ENCODE peak calls at places on chromosomes 6 and 20, in four cellular contexts. G, E, Y and D are unnamed samples.

GRCh38 chr6:53994201-53994600 is 117.0 kb upstream of the MLIP start:
- DNase-seq in Y (no peak), E (no peak), G (no peak), D (no peak)

GRCh38 chr6:47092249-47092648 is 50.1 kb upstream of the ADGRF1 start:
- DNase-seq in G (no peak), E (no peak), Y (peak), D (no peak)

GRCh38 chr6:38350882-38351281 is 288.8 kb downstream of the BTBD9 start:
- DNase-seq in Y (peak), E (no peak), G (no peak), D (no peak)

GRCh38 chr6:76275746-76276145 is 203.3 kb upstream of the IMPG1 start:
- DNase-seq in E (peak), Y (no peak), G (no peak), D (no peak)

GRCh38 chr20:9206486-9206885 is 137.6 kb downstream of the PLCB4 start:
- DNase-seq in E (no peak), Y (no peak), G (no peak), D (no peak)

GRCh38 chr6:159985296-159985940 is 16.5 kb downstream of the IGF2R start:
- DNase-seq in G (no peak), E (no peak), Y (peak), D (no peak)

GRCh38 chr6:30703011-30703410 is 12.2 kb upstream of the NRM start:
- DNase-seq in Y (no peak), G (no peak), E (no peak), D (no peak)

GRCh38 chr6:106125925-106126435 is 39.8 kb downstream of the PRDM1 start:
- DNase-seq in E (no peak), G (no peak), Y (no peak), D (peak)

GRCh38 chr6:151098166-151098565 is 141.6 kb upstream of the AKAP12 start:
- DNase-seq in E (no peak), Y (peak), G (no peak), D (no peak)

GRCh38 chr6:140160494-140160893 is 786.0 kb upstream of the CITED2 start:
- DNase-seq in E (no peak), G (no peak), Y (no peak), D (no peak)

GRCh38 chr6:12343440-12344162 is 53.4 kb downstream of the EDN1 start:
- DNase-seq in G (peak), Y (peak), E (no peak), D (no peak)

GRCh38 chr6:41258196-41258493 is 28.3 kb downstream of the TREM1 start:
- DNase-seq in E (no peak), Y (no peak), G (no peak), D (no peak)

GRCh38 chr6:131660195-131660594 is 23.1 kb downstream of the ENPP3 start:
- DNase-seq in G (peak), Y (peak), E (no peak), D (no peak)

GRCh38 chr6:89360415-89360999 is 8.0 kb upstream of the UBE2J1 start:
- DNase-seq in E (peak), G (no peak), Y (peak), D (no peak)

GRCh38 chr6:44664716-44665115 is 277.2 kb downstream of the CDC5L start:
- DNase-seq in E (no peak), G (no peak), Y (no peak), D (no peak)

GRCh38 chr6:117498159-117498558 is 15.7 kb downstream of the DCBLD1 start:
- DNase-seq in G (peak), Y (peak), E (no peak), D (no peak)

GRCh38 chr6:143569035-143569434 is 57.5 kb upstream of the FUCA2 start:
- DNase-seq in Y (no peak), E (no peak), G (no peak), D (no peak)

GRCh38 chr20:62616728-62617621 is 25.3 kb upstream of the SLCO4A1 start:
- DNase-seq in E (peak), Y (peak), G (peak), D (no peak)

GRCh38 chr6:136989591-136990578 is 54.9 kb downstream of the IL20RA start:
- DNase-seq in Y (no peak), G (no peak), E (no peak), D (no peak)

GRCh38 chr6:105259912-105260889 is 80.4 kb upstream of the POPDC3 start:
- DNase-seq in Y (peak), G (no peak), E (no peak), D (no peak)

GRCh38 chr6:125947581-125947980 is 9.0 kb upstream of the HINT3 start:
- DNase-seq in Y (peak), E (no peak), G (peak), D (no peak)

GRCh38 chr6:45513331-45513730 is 135.6 kb upstream of the SUPT3H start:
- DNase-seq in Y (no peak), E (no peak), G (no peak), D (no peak)

GRCh38 chr20:43037605-43038309 is 151.9 kb downstream of the PTPRT start:
- DNase-seq in E (no peak), Y (no peak), G (no peak), D (no peak)

GRCh38 chr6:135871296-135871695 is 19.8 kb downstream of the PDE7B start:
- DNase-seq in E (no peak), G (no peak), Y (peak), D (no peak)

GRCh38 chr20:32680544-32681174 is 6.9 kb upstream of the C20orf203 start:
- DNase-seq in G (no peak), Y (no peak), E (no peak), D (no peak)

DNA sequence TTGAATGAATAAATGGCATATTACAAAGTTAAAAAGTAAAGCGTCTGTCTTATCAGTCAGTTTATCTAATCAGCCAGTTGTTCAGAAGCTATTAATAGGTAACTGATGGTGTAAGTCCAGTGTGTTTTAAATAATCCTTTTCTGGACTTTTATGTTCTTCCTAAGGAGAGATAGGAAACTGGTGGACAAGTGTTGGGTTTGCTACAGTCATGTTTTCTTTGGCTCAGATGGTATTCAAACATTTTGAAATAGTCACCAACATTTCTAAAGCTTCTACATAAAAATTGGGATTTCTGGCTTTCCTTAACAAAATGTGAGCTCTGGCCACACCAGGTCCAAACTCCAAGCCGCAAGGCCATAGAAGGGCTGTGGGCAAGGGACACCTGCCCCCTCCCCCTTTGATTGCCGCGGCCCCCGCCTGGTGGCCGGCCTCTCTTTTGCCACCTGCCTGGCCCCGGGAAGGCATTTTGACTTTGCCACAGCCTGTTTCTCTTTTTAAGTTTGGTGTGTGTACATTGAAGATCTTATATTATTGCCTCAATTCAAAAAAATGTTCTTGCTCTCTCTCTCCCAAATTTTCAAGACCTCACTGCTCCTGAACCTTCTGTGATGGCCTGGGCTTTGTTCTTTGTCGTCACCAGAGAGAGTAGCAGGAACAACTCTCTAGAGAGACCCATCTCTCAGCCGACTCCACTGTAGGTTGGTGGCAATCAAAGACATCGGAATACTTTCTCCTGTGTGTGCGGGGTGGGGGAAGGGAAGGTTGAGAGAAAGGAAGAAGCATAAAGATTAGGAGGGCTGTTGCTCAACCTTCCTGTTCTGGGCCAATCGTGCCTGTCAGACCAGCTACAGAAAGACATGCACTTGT is 84.0 kb upstream of the ZNF217 start:
- DNase-seq in E (no peak), G (peak), Y (peak), D (no peak)
- TF ChIP-seq CTCF in E (no peak), G (no peak), Y (no peak), D (no peak)

GRCh38 chr20:50115041-50115512 is 2.1 kb upstream of the UBE2V1 start:
- DNase-seq in G (no peak), Y (no peak), E (no peak), D (no peak)
- H3K4me3 ChIP-seq in G (peak), Y (peak), E (peak), D (peak)

GRCh38 chr6:33958208-33958862 is 154.5 kb upstream of the MLN start:
- DNase-seq in E (no peak), G (no peak), Y (no peak), D (no peak)
- TF ChIP-seq CTCF in E (peak), G (peak), Y (peak), D (peak)

DNA sequence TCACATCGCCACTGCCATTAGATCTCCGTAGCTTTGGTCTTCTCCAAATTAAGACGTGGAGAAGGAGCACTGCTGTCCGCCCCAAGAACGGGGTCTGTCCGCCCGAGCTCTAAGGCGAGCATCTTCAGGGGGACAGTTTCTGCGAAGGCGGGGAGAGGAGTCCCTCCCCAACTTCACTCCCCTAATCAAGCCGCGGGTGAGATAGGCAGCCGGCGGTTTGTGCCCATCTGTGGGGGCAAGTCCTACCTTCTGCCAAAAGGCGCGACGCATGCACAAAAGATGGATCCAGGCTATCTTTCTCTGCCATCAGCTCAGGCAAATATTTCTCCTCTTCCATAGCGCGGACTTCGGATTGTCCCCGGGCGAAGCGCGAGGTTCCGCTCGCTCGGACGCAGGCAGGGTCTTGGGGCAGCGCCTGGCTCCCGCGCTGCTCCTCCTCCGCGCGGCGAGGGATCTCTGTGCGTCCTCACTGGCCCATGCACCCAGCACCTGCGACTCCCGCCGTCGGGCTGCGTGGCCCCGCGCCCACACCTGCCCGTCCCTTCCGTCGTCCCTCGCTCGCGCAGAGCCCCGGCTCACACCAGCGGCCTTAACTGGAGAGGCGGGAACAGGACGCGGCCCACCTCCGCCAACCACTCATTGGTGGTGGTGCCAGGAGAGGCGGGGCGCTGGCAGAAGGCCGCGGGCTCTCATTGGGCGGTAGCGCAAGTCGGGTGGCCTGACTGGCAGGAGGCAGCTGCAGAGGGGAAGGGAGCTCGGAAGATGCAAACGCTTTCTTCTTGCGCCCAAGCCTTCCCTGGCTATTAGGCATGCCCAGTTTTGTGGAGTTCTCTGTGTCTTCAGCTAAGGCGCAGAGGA is at the start of gene KHDRBS2:
- DNase-seq in E (peak), Y (no peak), G (peak), D (peak)
- H3K4me3 ChIP-seq in E (peak), Y (no peak), G (peak), D (peak)